ENCODE peak calls at places on chromosomes 7 and 10, in seven cellular contexts. O, G, X, W, A, B and V are unnamed samples.

GRCh38 chr7:2114052-2114451 is 118.7 kb downstream of the MAD1L1 start:
- DNase-seq in O (peak; percentile 82), G (peak; percentile 58), X (no peak), W (peak; percentile 88), A (no peak), B (no peak), V (no peak)

GRCh38 chr10:130351466-130352290 is 215.5 kb downstream of the GLRX3 start:
- DNase-seq in O (no peak), G (no peak), X (no peak), W (no peak), A (peak; percentile 4), B (no peak), V (no peak)

GRCh38 chr7:105224884-105225651 is 163.7 kb downstream of the SRPK2 start:
- DNase-seq in O (peak; percentile 89), G (peak; percentile 86), X (peak; percentile 35), W (peak; percentile 95), A (no peak), B (no peak), V (peak; percentile 45)

GRCh38 chr7:68613897-68614296 is 984.4 kb upstream of the AUTS2 start:
- DNase-seq in O (no peak), G (no peak), X (no peak), W (no peak), A (no peak), B (no peak), V (no peak)

GRCh38 chr7:2511769-2512168 is 7.8 kb upstream of the LFNG start:
- DNase-seq in O (no peak), G (no peak), X (no peak), W (no peak), A (no peak), B (no peak), V (no peak)

GRCh38 chr10:68099736-68100135 is 9.6 kb upstream of the MYPN start:
- DNase-seq in O (peak; percentile 53), G (no peak), X (no peak), W (peak; percentile 89), A (no peak), B (no peak), V (no peak)

GRCh38 chr7:73560035-73560835 is 2.7 kb upstream of the BCL7B start:
- DNase-seq in O (peak; percentile 87), G (peak; percentile 57), X (no peak), W (peak; percentile 91), A (no peak), B (no peak), V (peak; percentile 42)

GRCh38 chr7:57388761-57389160 is 61.2 kb upstream of the ZNF716 start:
- DNase-seq in O (no peak), G (no peak), X (no peak), W (no peak), A (no peak), B (no peak), V (no peak)

GRCh38 chr10:77328272-77328816 is 309.3 kb downstream of the KCNMA1 start:
- DNase-seq in O (peak; percentile 49), G (peak; percentile 88), X (no peak), W (peak; percentile 48), A (no peak), B (no peak), V (no peak)

GRCh38 chr10:18246967-18247366 is 106.7 kb downstream of the CACNB2 start:
- DNase-seq in O (no peak), G (no peak), X (no peak), W (no peak), A (no peak), B (no peak), V (no peak)

GRCh38 chr10:34723746-34724145 is 91.3 kb downstream of the PARD3 start:
- DNase-seq in O (peak; percentile 85), G (peak; percentile 96), X (no peak), W (peak; percentile 78), A (no peak), B (no peak), V (peak; percentile 43)

GRCh38 chr7:28176174-28176573 is 4.4 kb downstream of the JAZF1 start:
- DNase-seq in O (no peak), G (no peak), X (no peak), W (peak; percentile 31), A (no peak), B (no peak), V (no peak)

GRCh38 chr10:72124984-72125383 is 36.6 kb upstream of the SPOCK2 start:
- DNase-seq in O (peak; percentile 60), G (no peak), X (no peak), W (peak; percentile 77), A (no peak), B (no peak), V (no peak)

GRCh38 chr10:44888861-44889260 is 22.3 kb upstream of the TMEM72 start:
- DNase-seq in O (no peak), G (no peak), X (no peak), W (no peak), A (no peak), B (no peak), V (no peak)

GRCh38 chr10:964321-964987 is 23.8 kb upstream of the GTPBP4 start:
- DNase-seq in O (peak; percentile 72), G (peak; percentile 18), X (no peak), W (no peak), A (no peak), B (no peak), V (no peak)

GRCh38 chr7:39248041-39248692 is 270.5 kb downstream of the POU6F2 start:
- DNase-seq in O (no peak), G (no peak), X (no peak), W (no peak), A (no peak), B (no peak), V (no peak)

GRCh38 chr7:291302-292092 is 1.5 kb downstream of the FOXL3 start:
- DNase-seq in O (no peak), G (no peak), X (no peak), W (no peak), A (no peak), B (no peak), V (no peak)

GRCh38 chr7:15916666-15917388 is 230.3 kb upstream of the MEOX2 start:
- DNase-seq in O (peak; percentile 65), G (peak; percentile 16), X (no peak), W (peak; percentile 39), A (no peak), B (no peak), V (no peak)

GRCh38 chr7:97298561-97298960 is 181.1 kb downstream of the SDHAF3 start:
- DNase-seq in O (no peak), G (no peak), X (no peak), W (no peak), A (no peak), B (no peak), V (no peak)

GRCh38 chr7:17523813-17524741 is 225.6 kb downstream of the AHR start:
- DNase-seq in O (peak; percentile 70), G (peak; percentile 70), X (no peak), W (peak; percentile 63), A (no peak), B (no peak), V (no peak)

GRCh38 chr7:133591704-133592340 is 338.9 kb downstream of the EXOC4 start:
- DNase-seq in O (no peak), G (no peak), X (no peak), W (no peak), A (no peak), B (no peak), V (no peak)

GRCh38 chr10:77116904-77117303 is 520.7 kb downstream of the KCNMA1 start:
- DNase-seq in O (no peak), G (peak; percentile 94), X (no peak), W (no peak), A (no peak), B (no peak), V (no peak)

GRCh38 chr10:17094844-17095243 is 34.8 kb downstream of the CUBN start:
- DNase-seq in O (no peak), G (no peak), X (no peak), W (no peak), A (no peak), B (no peak), V (no peak)

GRCh38 chr10:17098012-17098411 is 31.6 kb downstream of the CUBN start:
- DNase-seq in O (no peak), G (no peak), X (no peak), W (no peak), A (no peak), B (no peak), V (no peak)

GRCh38 chr10:17101910-17102266 is 27.7 kb downstream of the CUBN start:
- DNase-seq in O (no peak), G (no peak), X (no peak), W (no peak), A (no peak), B (no peak), V (no peak)

GRCh38 chr10:17101257-17101909 is 28.2 kb downstream of the CUBN start:
- DNase-seq in O (no peak), G (peak; percentile 23), X (no peak), W (no peak), A (no peak), B (no peak), V (no peak)

GRCh38 chr10:17100586-17100985 is 29.0 kb downstream of the CUBN start:
- DNase-seq in O (no peak), G (no peak), X (no peak), W (no peak), A (no peak), B (no peak), V (no peak)
- TF ChIP-seq CTCF in O (no peak), G (no peak), X (no peak), W (no peak), A (no peak), B (no peak), V (no peak)

GRCh38 chr10:124632064-124632531 is 112.1 kb downstream of the FAM53B start:
- DNase-seq in O (peak; percentile 29), G (no peak), X (no peak), W (no peak), A (no peak), B (no peak), V (no peak)
- TF ChIP-seq CTCF in O (peak; percentile 43), G (no peak), X (no peak), W (peak; percentile 25), A (no peak), B (peak; percentile 73), V (peak; percentile 10)

DNA sequence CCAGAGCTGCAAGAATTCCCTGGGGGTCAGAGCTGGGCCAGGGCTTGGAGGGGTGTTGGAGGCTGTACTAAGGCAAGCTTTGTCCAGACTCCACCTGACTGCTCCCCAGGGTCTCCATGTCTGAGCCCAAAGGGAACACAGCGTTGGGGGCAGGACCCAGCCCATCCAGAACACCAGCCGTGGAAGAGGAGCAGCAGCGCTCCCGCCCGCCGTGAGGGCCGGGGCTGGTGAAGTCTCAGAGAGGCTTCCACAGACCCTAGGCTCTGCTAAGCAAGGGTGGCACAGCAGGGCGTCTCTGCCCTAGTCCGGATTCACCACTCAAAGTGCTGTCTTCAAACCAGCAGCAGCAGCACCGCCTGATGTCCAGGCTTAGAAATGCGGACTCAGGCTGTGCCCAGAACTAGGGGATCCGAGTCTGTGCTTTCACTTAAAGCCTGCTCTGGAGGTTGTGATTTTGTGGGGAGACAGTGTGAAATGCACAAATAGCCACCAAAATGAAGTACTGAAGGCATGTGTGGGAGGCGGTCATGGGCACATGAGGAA is 16.7 kb upstream of the AQP1 start:
- DNase-seq in O (no peak), G (peak; percentile 10), X (no peak), W (no peak), A (no peak), B (no peak), V (no peak)
- TF ChIP-seq CTCF in O (peak; percentile 15), G (peak; percentile 17), X (no peak), W (no peak), A (no peak), B (no peak), V (no peak)

DNA sequence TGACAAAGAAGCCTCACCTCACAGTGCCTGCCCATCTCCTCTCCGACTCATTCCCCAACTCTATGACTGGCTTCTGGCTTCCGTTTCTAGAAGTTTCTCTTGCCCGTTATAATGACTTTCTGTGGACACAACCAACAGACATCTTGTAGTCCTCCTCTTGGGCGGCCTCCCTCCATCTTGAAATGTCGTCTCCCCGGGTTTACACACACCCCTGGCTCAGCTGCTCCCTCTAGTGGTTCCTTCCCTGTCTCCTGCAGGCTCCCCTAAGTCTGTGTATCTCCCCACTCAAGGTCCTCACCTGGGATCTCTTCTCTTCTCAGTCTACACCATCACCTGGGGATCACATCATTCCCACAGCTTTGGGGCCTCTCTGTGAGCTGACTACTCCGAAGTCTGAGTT is 123.4 kb upstream of the NEBL start:
- DNase-seq in O (no peak), G (peak; percentile 43), X (peak; percentile 42), W (no peak), A (no peak), B (no peak), V (peak; percentile 53)
- TF ChIP-seq CTCF in O (peak; percentile 35), G (peak; percentile 77), X (peak; percentile 37), W (no peak), A (no peak), B (peak; percentile 38), V (peak; percentile 43)